ENCODE peak calls at places on chromosomes 2 and 18, in nine cellular contexts. P is fibroblast of pulmonary artery, C is AG04449, I is foreskin fibroblast, O is B cell, N is tibial artery, G is GM12865, V is brain microvascular endothelial cell, L is glutamatergic neuron. R is an unnamed sample.
A peak's percentile ranks its signal among the peaks of the same experiment; 100 is the strongest.

GRCh38 chr2:162839419-162839818 is 852 bp upstream of the KCNH7 start:
- DNase-seq in N (peak; percentile 41), G (no peak), I (no peak), C (no peak), P (no peak), L (peak; percentile 61), V (no peak), O (no peak), R (no peak)

GRCh38 chr2:25230626-25231311 is 62.4 kb upstream of the POMC start:
- DNase-seq in I (no peak), N (no peak), V (no peak), G (no peak), O (no peak), C (no peak), L (no peak), P (no peak), R (no peak)

GRCh38 chr2:197871780-197872456 is 67.5 kb downstream of the PLCL1 start:
- DNase-seq in N (no peak), V (no peak), P (no peak), G (no peak), L (no peak), I (no peak), C (no peak), O (no peak), R (no peak)

GRCh38 chr18:21740474-21740723 is 193 bp upstream of the MIB1 start:
- DNase-seq in N (peak; percentile 99), G (peak; percentile 97), C (peak; percentile 68), P (peak; percentile 97), I (peak; percentile 95), V (peak; percentile 96), O (no peak), L (no peak), R (peak; percentile 94)

GRCh38 chr18:56789004-56789888 is 138.1 kb downstream of the WDR7 start:
- DNase-seq in V (peak; percentile 51), C (no peak), I (no peak), N (no peak), O (peak; percentile 2), L (peak; percentile 57), P (peak; percentile 69), G (peak; percentile 48), R (peak; percentile 21)

GRCh38 chr18:79387214-79387613 is 8.5 kb upstream of the NFATC1 start:
- DNase-seq in V (no peak), N (no peak), I (no peak), G (no peak), O (no peak), P (no peak), L (no peak), C (no peak), R (no peak)

GRCh38 chr2:162242586-162243304 is 500 bp downstream of the FAP start:
- DNase-seq in N (no peak), L (no peak), V (no peak), P (peak; percentile 91), O (no peak), C (peak; percentile 92), I (peak; percentile 73), G (no peak), R (no peak)

GRCh38 chr2:25265802-25266201 is 75.9 kb downstream of the DNMT3A start:
- DNase-seq in N (no peak), P (no peak), V (no peak), I (no peak), G (no peak), L (no peak), C (no peak), O (no peak), R (no peak)

GRCh38 chr2:86625096-86625495 is 1.4 kb upstream of the RNF103 start:
- DNase-seq in O (no peak), N (no peak), G (no peak), L (no peak), P (no peak), C (no peak), I (no peak), V (no peak), R (no peak)

GRCh38 chr18:67280843-67281242 is 235.7 kb downstream of the DSEL start:
- DNase-seq in I (no peak), G (no peak), V (no peak), L (no peak), N (no peak), O (no peak), C (no peak), P (no peak), R (no peak)

GRCh38 chr18:67278984-67279383 is 237.5 kb downstream of the DSEL start:
- DNase-seq in O (no peak), V (no peak), G (no peak), N (no peak), C (no peak), P (no peak), I (no peak), L (no peak), R (no peak)

GRCh38 chr18:67282796-67283195 is 233.7 kb downstream of the DSEL start:
- DNase-seq in V (no peak), I (no peak), P (peak; percentile 67), O (no peak), L (no peak), N (no peak), C (no peak), G (no peak), R (no peak)

GRCh38 chr18:67285583-67285982 is 230.9 kb downstream of the DSEL start:
- DNase-seq in V (no peak), O (no peak), N (no peak), C (no peak), I (no peak), G (no peak), L (no peak), P (no peak), R (no peak)

GRCh38 chr18:67281746-67282145 is 234.8 kb downstream of the DSEL start:
- DNase-seq in I (no peak), V (no peak), L (no peak), N (no peak), G (no peak), O (no peak), P (no peak), C (no peak), R (no peak)
- TF ChIP-seq CTCF in I (no peak), V (no peak), L (no peak), N (no peak), G (no peak), O (no peak), P (no peak), C (no peak), R (no peak)

GRCh38 chr2:39058101-39058500 is 62.8 kb downstream of the SOS1 start:
- DNase-seq in C (no peak), V (no peak), N (no peak), G (no peak), L (no peak), I (no peak), O (no peak), P (no peak), R (no peak)

GRCh38 chr2:39062320-39062719 is 58.5 kb downstream of the SOS1 start:
- DNase-seq in P (no peak), C (no peak), N (no peak), L (no peak), I (no peak), G (no peak), O (no peak), V (no peak), R (no peak)

GRCh38 chr2:39061280-39061679 is 59.6 kb downstream of the SOS1 start:
- DNase-seq in V (no peak), G (no peak), L (no peak), P (no peak), N (no peak), C (no peak), O (no peak), I (no peak), R (no peak)

GRCh38 chr2:39059366-39059952 is 61.4 kb downstream of the SOS1 start:
- DNase-seq in G (peak; percentile 68), C (no peak), V (no peak), P (peak; percentile 77), O (peak; percentile 60), N (no peak), L (no peak), I (peak; percentile 16), R (peak; percentile 29)
- TF ChIP-seq CTCF in G (peak; percentile 45), C (peak; percentile 23), V (peak; percentile 19), P (peak; percentile 55), O (peak; percentile 91), N (peak; percentile 69), L (peak; percentile 78), I (peak; percentile 45), R (peak; percentile 62)

GRCh38 chr2:215537621-215538020 is 101.8 kb upstream of the FN1 start:
- DNase-seq in C (no peak), P (peak; percentile 88), G (no peak), L (no peak), I (peak; percentile 86), O (no peak), N (no peak), V (no peak), R (no peak)
- TF ChIP-seq CTCF in C (no peak), P (no peak), G (no peak), L (no peak), I (peak; percentile 7), O (no peak), N (no peak), V (no peak), R (no peak)

DNA sequence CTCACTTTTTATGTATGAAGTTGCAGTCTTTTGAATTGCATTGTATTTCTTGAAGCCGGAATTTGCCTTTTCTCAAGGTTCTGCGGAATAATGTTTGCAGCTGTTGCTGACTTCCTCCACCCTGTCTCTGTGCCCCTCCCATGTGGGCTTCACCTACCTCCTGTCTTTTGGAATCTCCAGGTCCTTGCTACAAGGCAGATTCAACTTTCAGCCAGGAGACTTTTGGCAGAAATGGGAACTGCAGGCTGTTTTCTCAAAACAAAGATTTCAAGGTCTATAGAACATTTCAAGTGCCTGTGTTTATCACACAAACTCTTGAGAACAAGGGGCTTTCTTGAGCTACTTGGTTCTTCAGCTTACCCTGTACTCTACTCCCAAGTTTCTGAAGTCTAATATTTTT is 25.6 kb downstream of the ZNF236 start:
- DNase-seq in N (no peak), G (no peak), O (no peak), P (no peak), I (no peak), C (no peak), V (no peak), L (no peak), R (no peak)
- TF ChIP-seq CTCF in N (no peak), G (peak; percentile 8), O (no peak), P (peak; percentile 20), I (no peak), C (no peak), V (peak; percentile 47), L (peak; percentile 42), R (no peak)

DNA sequence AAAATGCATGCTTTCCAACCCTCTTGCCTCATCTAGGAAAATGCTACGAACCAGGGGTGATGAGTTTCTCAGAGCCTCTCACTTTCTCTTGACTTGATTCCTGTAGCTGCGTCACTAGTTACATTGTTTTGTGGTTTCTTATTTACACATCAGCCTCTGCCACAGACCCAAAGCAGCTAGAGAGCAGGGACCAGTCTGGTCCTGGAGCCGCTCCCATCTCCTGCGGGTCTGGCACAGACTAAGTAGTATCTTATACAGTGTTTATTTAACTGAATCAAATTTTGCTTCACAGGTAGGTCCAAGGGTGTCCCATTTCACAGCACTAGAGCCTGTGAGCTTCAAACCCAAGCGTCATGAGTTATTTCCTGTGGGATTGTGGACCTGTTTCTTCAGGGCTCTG is 310.5 kb downstream of the MYCN start:
- DNase-seq in N (no peak), C (no peak), V (no peak), P (no peak), G (no peak), L (no peak), O (no peak), I (no peak), R (peak; percentile 2)
- TF ChIP-seq CTCF in N (no peak), C (no peak), V (no peak), P (no peak), G (no peak), L (no peak), O (no peak), I (no peak), R (no peak)

R was measured in GM13977.